ENCODE peak calls at places on chromosomes 13 and 19, in six cellular contexts. S, Y, X, R, B and M are unnamed samples.
A peak's percentile ranks its signal among the peaks of the same experiment; 100 is the strongest.

GRCh38 chr19:19259741-19260140 is 13.4 kb downstream of the TM6SF2 start:
- DNase-seq in S (peak; percentile 32), Y (peak; percentile 89), X (peak; percentile 11), R (peak; percentile 64), B (no peak), M (no peak)

GRCh38 chr19:293436-294110 is 2.4 kb upstream of the PLPP2 start:
- DNase-seq in S (no peak), Y (no peak), X (no peak), R (no peak), B (no peak), M (no peak)

GRCh38 chr13:73970413-73971055 is 163.7 kb downstream of the KLF12 start:
- DNase-seq in S (no peak), Y (no peak), X (no peak), R (no peak), B (no peak), M (no peak)

GRCh38 chr13:42991892-42992584 is at the start of gene EPSTI1:
- DNase-seq in S (peak; percentile 87), Y (peak; percentile 60), X (peak; percentile 74), R (peak; percentile 76), B (peak; percentile 79), M (peak; percentile 31)

GRCh38 chr13:73244486-73244885 is 185.7 kb downstream of the KLF5 start:
- DNase-seq in S (no peak), Y (no peak), X (no peak), R (no peak), B (no peak), M (no peak)

GRCh38 chr19:15154002-15154612 is 46.7 kb downstream of the NOTCH3 start:
- DNase-seq in S (peak; percentile 78), Y (peak; percentile 79), X (peak; percentile 53), R (peak; percentile 84), B (peak; percentile 58), M (no peak)

GRCh38 chr19:7109678-7110289 is 40.3 kb downstream of the ZNF557 start:
- DNase-seq in S (no peak), Y (peak; percentile 56), X (no peak), R (peak; percentile 50), B (no peak), M (peak; percentile 36)

GRCh38 chr13:57637515-57637914 is 6.0 kb downstream of the PCDH17 start:
- DNase-seq in S (no peak), Y (no peak), X (no peak), R (no peak), B (no peak), M (no peak)

GRCh38 chr13:53775807-53776206 is 747.2 kb downstream of the OLFM4 start:
- DNase-seq in S (no peak), Y (no peak), X (no peak), R (no peak), B (no peak), M (no peak)

GRCh38 chr13:105937451-105937850 is 598.0 kb downstream of the EFNB2 start:
- DNase-seq in S (peak; percentile 86), Y (peak; percentile 41), X (peak; percentile 28), R (no peak), B (peak; percentile 96), M (no peak)

GRCh38 chr19:29492761-29493160 is 33.0 kb upstream of the VSTM2B start:
- DNase-seq in S (no peak), Y (no peak), X (peak; percentile 1), R (peak; percentile 41), B (no peak), M (no peak)

GRCh38 chr13:51995677-51996551 is 15.3 kb downstream of the ATP7B start:
- DNase-seq in S (no peak), Y (no peak), X (no peak), R (no peak), B (no peak), M (no peak)

GRCh38 chr19:16366056-16366432 is 41.4 kb downstream of the KLF2 start:
- DNase-seq in S (no peak), Y (no peak), X (no peak), R (no peak), B (no peak), M (no peak)

GRCh38 chr19:17605761-17606745 is 50.6 kb downstream of the COLGALT1 start:
- DNase-seq in S (peak; percentile 74), Y (peak; percentile 96), X (peak; percentile 56), R (peak; percentile 98), B (peak; percentile 94), M (peak; percentile 93)

GRCh38 chr19:12784871-12785430 is 6.3 kb upstream of the JUNB start:
- DNase-seq in S (peak; percentile 76), Y (no peak), X (peak; percentile 26), R (no peak), B (no peak), M (no peak)

GRCh38 chr13:46403851-46404731 is 17.0 kb upstream of the RUBCNL start:
- DNase-seq in S (peak; percentile 43), Y (no peak), X (no peak), R (no peak), B (no peak), M (no peak)

GRCh38 chr19:55345818-55346724 is 6.4 kb downstream of the KMT5C start:
- DNase-seq in S (no peak), Y (no peak), X (no peak), R (no peak), B (no peak), M (no peak)

GRCh38 chr19:52941941-52942370 is 18.7 kb upstream of the ZNF888 start:
- DNase-seq in S (peak; percentile 50), Y (peak; percentile 46), X (peak; percentile 20), R (peak; percentile 70), B (peak; percentile 25), M (no peak)

GRCh38 chr19:55354698-55355212 is at the start of gene COX6B2:
- DNase-seq in S (no peak), Y (no peak), X (no peak), R (no peak), B (no peak), M (no peak)

GRCh38 chr13:112143753-112144615 is 77.0 kb downstream of the SOX1 start:
- DNase-seq in S (no peak), Y (no peak), X (no peak), R (no peak), B (no peak), M (no peak)

GRCh38 chr13:91133941-91134772 is 213.3 kb upstream of the MIR17HG start:
- DNase-seq in S (peak; percentile 68), Y (peak; percentile 53), X (peak; percentile 54), R (no peak), B (peak; percentile 30), M (peak; percentile 48)

GRCh38 chr13:74907788-74908187 is 574.2 kb downstream of the TBC1D4 start:
- DNase-seq in S (no peak), Y (no peak), X (no peak), R (no peak), B (no peak), M (no peak)

GRCh38 chr19:43755256-43755801 is 567 bp upstream of the SMG9 start:
- DNase-seq in S (peak; percentile 73), Y (peak; percentile 57), X (peak; percentile 61), R (peak; percentile 78), B (peak; percentile 76), M (peak; percentile 58)

GRCh38 chr19:8638078-8638619 is 7.7 kb downstream of the NFILZ start:
- DNase-seq in S (no peak), Y (no peak), X (peak; percentile 21), R (no peak), B (peak; percentile 18), M (no peak)

GRCh38 chr19:23310729-23311211 is 60.6 kb upstream of the ZNF724 start:
- DNase-seq in S (no peak), Y (no peak), X (no peak), R (no peak), B (peak; percentile 98), M (no peak)

GRCh38 chr19:44856438-44857083 is 10.5 kb downstream of the NECTIN2 start:
- DNase-seq in S (no peak), Y (no peak), X (no peak), R (no peak), B (no peak), M (no peak)
- H3K14ac ChIP-seq in S (no peak overlapping the region), Y (no peak overlapping the region), X (no peak overlapping the region), R (no peak overlapping the region), B (no peak overlapping the region), M (no peak overlapping the region)

DNA sequence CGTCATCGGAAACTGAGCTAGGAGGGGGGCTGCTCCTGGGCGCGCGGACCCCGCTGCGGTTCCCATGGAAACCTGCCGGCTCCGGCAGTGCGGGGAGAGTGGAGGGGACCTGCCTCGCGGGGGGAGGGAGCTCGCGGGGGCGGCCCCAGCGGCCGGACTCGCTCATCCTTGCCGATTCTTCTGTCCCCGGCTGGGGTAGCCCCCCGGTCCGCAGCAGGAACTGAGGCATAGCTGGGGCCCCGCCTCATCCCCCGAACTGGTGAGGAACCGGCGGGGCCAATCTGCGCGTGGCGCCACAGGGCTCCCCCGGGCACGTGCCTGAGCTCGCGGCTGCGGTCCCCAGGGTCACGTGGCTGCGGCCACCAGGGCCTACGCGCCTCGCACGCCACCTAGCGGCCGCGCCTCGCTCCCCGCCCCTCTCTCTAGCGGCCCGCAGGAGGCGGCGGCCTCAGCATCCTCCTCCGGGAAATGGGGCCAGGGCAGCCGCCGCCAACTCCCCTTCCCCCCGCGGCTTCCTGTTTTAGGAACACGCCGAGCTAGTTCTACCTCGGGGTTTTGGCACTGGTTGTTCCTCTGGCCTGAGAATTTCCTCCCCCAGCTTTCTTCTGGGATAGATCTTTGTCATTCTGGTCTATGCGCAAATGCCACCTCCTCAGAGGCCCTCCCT is 1.7 kb upstream of the ELAVL3 start:
- DNase-seq in S (peak; percentile 76), Y (peak; percentile 89), X (peak; percentile 72), R (peak; percentile 95), B (peak; percentile 83), M (peak; percentile 67)
- H3K14ac ChIP-seq in S (no peak overlapping the region), Y (peak overlapping the region; percentile 37), X (no peak overlapping the region), R (no peak overlapping the region), B (no peak overlapping the region), M (peak overlapping the region; percentile 6)

GRCh38 chr19:36418287-36419001 is at the start of gene ZFP82:
- DNase-seq in S (peak; percentile 84), Y (peak; percentile 91), X (peak; percentile 68), R (peak; percentile 91), B (peak; percentile 67), M (peak; percentile 83)
- H3K14ac ChIP-seq in S (no peak within 1 kb of the TSS), Y (peak within 1 kb of the TSS; percentile 90), X (peak within 1 kb of the TSS; percentile 67), R (no peak within 1 kb of the TSS), B (peak within 1 kb of the TSS; percentile 76), M (peak within 1 kb of the TSS; percentile 98)

GRCh38 chr19:1854542-1855039 is 6.3 kb upstream of the REXO1 start:
- DNase-seq in S (no peak), Y (peak; percentile 64), X (no peak), R (no peak), B (no peak), M (no peak)

GRCh38 chr19:1856345-1856697 is 7.1 kb downstream of the KLF16 start:
- DNase-seq in S (no peak), Y (no peak), X (no peak), R (peak; percentile 53), B (no peak), M (no peak)

GRCh38 chr19:1856698-1857603 is 6.4 kb downstream of the KLF16 start:
- DNase-seq in S (peak; percentile 85), Y (peak; percentile 85), X (peak; percentile 70), R (peak; percentile 76), B (peak; percentile 89), M (no peak)

GRCh38 chr19:1855040-1855827 is 7.0 kb upstream of the REXO1 start:
- DNase-seq in S (peak; percentile 93), Y (peak; percentile 98), X (peak; percentile 85), R (peak; percentile 89), B (peak; percentile 62), M (peak; percentile 77)

GRCh38 chr19:1855828-1856255 is 7.5 kb downstream of the KLF16 start:
- DNase-seq in S (no peak), Y (no peak), X (peak; percentile 23), R (no peak), B (no peak), M (no peak)
- H3K14ac ChIP-seq in S (no peak overlapping the region), Y (no peak overlapping the region), X (peak overlapping the region; percentile 97), R (no peak overlapping the region), B (no peak overlapping the region), M (peak overlapping the region; percentile 76)